ENCODE peak calls at places on chromosomes 7 and 10, in seven cellular contexts. One of them, this sample, is unnamed.
A peak's percentile ranks its signal among the peaks of the same experiment; 100 is the strongest.

GRCh38 chr7:17297243-17297642 is 1.2 kb upstream of the AHR start:
- DNase-seq in H9: no peak
- DNase-seq in GM12864: no peak
- DNase-seq in mesothelial cell of epicardium: no peak
- DNase-seq in Peyer's patch: no peak
- DNase-seq in GM20000: no peak
- DNase-seq in hepatocyte: no peak
- DNase-seq in this sample: no peak

GRCh38 chr7:30928254-30928872 is 16.7 kb downstream of the AQP1 start:
- DNase-seq in H9: no peak
- DNase-seq in GM12864: no peak
- DNase-seq in mesothelial cell of epicardium: no peak
- DNase-seq in Peyer's patch: no peak
- DNase-seq in GM20000: no peak
- DNase-seq in hepatocyte: peak; percentile 2
- DNase-seq in this sample: no peak

GRCh38 chr10:30058570-30059132 is 735 bp downstream of the JCAD start:
- DNase-seq in H9: no peak
- DNase-seq in GM12864: no peak
- DNase-seq in mesothelial cell of epicardium: no peak
- DNase-seq in Peyer's patch: no peak
- DNase-seq in GM20000: no peak
- DNase-seq in hepatocyte: peak; percentile 40
- DNase-seq in this sample: no peak

GRCh38 chr7:85286449-85286848 is 99.6 kb upstream of the SEMA3D start:
- DNase-seq in H9: no peak
- DNase-seq in GM12864: no peak
- DNase-seq in mesothelial cell of epicardium: no peak
- DNase-seq in Peyer's patch: no peak
- DNase-seq in GM20000: no peak
- DNase-seq in hepatocyte: no peak
- DNase-seq in this sample: no peak

GRCh38 chr10:110870823-110871235 is 899 bp upstream of the PDCD4 start:
- DNase-seq in H9: no peak
- DNase-seq in GM12864: no peak
- DNase-seq in mesothelial cell of epicardium: no peak
- DNase-seq in Peyer's patch: no peak
- DNase-seq in GM20000: no peak
- DNase-seq in hepatocyte: no peak
- DNase-seq in this sample: no peak

GRCh38 chr7:151518105-151518780 is 1.5 kb downstream of the RHEB start:
- DNase-seq in H9: no peak
- DNase-seq in GM12864: no peak
- DNase-seq in mesothelial cell of epicardium: no peak
- DNase-seq in Peyer's patch: peak; percentile 90
- DNase-seq in GM20000: peak; percentile 29
- DNase-seq in hepatocyte: peak; percentile 79
- DNase-seq in this sample: peak; percentile 59

GRCh38 chr10:77186936-77187335 is 450.7 kb downstream of the KCNMA1 start:
- DNase-seq in H9: no peak
- DNase-seq in GM12864: no peak
- DNase-seq in mesothelial cell of epicardium: no peak
- DNase-seq in Peyer's patch: no peak
- DNase-seq in GM20000: no peak
- DNase-seq in hepatocyte: no peak
- DNase-seq in this sample: no peak

GRCh38 chr10:30510184-30510931 is 76.4 kb downstream of the MAP3K8 start:
- DNase-seq in H9: no peak
- DNase-seq in GM12864: no peak
- DNase-seq in mesothelial cell of epicardium: no peak
- DNase-seq in Peyer's patch: no peak
- DNase-seq in GM20000: peak; percentile 61
- DNase-seq in hepatocyte: peak; percentile 33
- DNase-seq in this sample: no peak

GRCh38 chr7:123994449-123994848 is 38.4 kb downstream of the TMEM229A start:
- DNase-seq in H9: no peak
- DNase-seq in GM12864: no peak
- DNase-seq in mesothelial cell of epicardium: no peak
- DNase-seq in Peyer's patch: no peak
- DNase-seq in GM20000: no peak
- DNase-seq in hepatocyte: no peak
- DNase-seq in this sample: no peak

GRCh38 chr10:14839305-14839695 is 1.2 kb downstream of the HSPA14 start:
- DNase-seq in H9: peak; percentile 11
- DNase-seq in GM12864: no peak
- DNase-seq in mesothelial cell of epicardium: no peak
- DNase-seq in Peyer's patch: no peak
- DNase-seq in GM20000: no peak
- DNase-seq in hepatocyte: peak; percentile 29
- DNase-seq in this sample: peak; percentile 15

GRCh38 chr10:30127120-30127541 is 67.7 kb upstream of the JCAD start:
- DNase-seq in H9: no peak
- DNase-seq in GM12864: no peak
- DNase-seq in mesothelial cell of epicardium: no peak
- DNase-seq in Peyer's patch: no peak
- DNase-seq in GM20000: no peak
- DNase-seq in hepatocyte: peak; percentile 23
- DNase-seq in this sample: no peak

GRCh38 chr10:25226775-25227682 is 52.2 kb downstream of the GPR158 start:
- DNase-seq in H9: peak; percentile 43
- DNase-seq in GM12864: no peak
- DNase-seq in mesothelial cell of epicardium: no peak
- DNase-seq in Peyer's patch: no peak
- DNase-seq in GM20000: peak; percentile 11
- DNase-seq in hepatocyte: peak; percentile 59
- DNase-seq in this sample: peak; percentile 34

GRCh38 chr10:124798364-124798763 is 3.3 kb upstream of the ABRAXAS2 start:
- DNase-seq in H9: no peak
- DNase-seq in GM12864: no peak
- DNase-seq in mesothelial cell of epicardium: no peak
- DNase-seq in Peyer's patch: no peak
- DNase-seq in GM20000: no peak
- DNase-seq in hepatocyte: no peak
- DNase-seq in this sample: no peak

GRCh38 chr7:94395141-94396041 is 696 bp downstream of the COL1A2 start:
- DNase-seq in H9: peak; percentile 61
- DNase-seq in GM12864: peak; percentile 29
- DNase-seq in mesothelial cell of epicardium: no peak
- DNase-seq in Peyer's patch: peak; percentile 55
- DNase-seq in GM20000: peak; percentile 80
- DNase-seq in hepatocyte: peak; percentile 85
- DNase-seq in this sample: peak; percentile 64

GRCh38 chr10:89980166-89980565 is 278.8 kb downstream of the KIF20B start:
- DNase-seq in H9: no peak
- DNase-seq in GM12864: no peak
- DNase-seq in mesothelial cell of epicardium: no peak
- DNase-seq in Peyer's patch: no peak
- DNase-seq in GM20000: no peak
- DNase-seq in hepatocyte: no peak
- DNase-seq in this sample: no peak

GRCh38 chr7:131896189-131896855 is 339.9 kb upstream of the PODXL start:
- DNase-seq in H9: peak; percentile 65
- DNase-seq in GM12864: no peak
- DNase-seq in mesothelial cell of epicardium: no peak
- DNase-seq in Peyer's patch: no peak
- DNase-seq in GM20000: no peak
- DNase-seq in hepatocyte: no peak
- DNase-seq in this sample: no peak

GRCh38 chr10:102612964-102613275 is 31.4 kb upstream of the TRIM8 start:
- DNase-seq in H9: no peak
- DNase-seq in GM12864: no peak
- DNase-seq in mesothelial cell of epicardium: no peak
- DNase-seq in Peyer's patch: no peak
- DNase-seq in GM20000: no peak
- DNase-seq in hepatocyte: no peak
- DNase-seq in this sample: no peak

GRCh38 chr7:102152672-102153585 is 133.7 kb upstream of the SH2B2 start:
- DNase-seq in H9: peak; percentile 91
- DNase-seq in GM12864: no peak
- DNase-seq in mesothelial cell of epicardium: no peak
- DNase-seq in Peyer's patch: no peak
- DNase-seq in GM20000: no peak
- DNase-seq in hepatocyte: peak; percentile 83
- DNase-seq in this sample: no peak

GRCh38 chr7:52017802-52018679 is 701.4 kb upstream of the COBL start:
- DNase-seq in H9: peak; percentile 82
- DNase-seq in GM12864: no peak
- DNase-seq in mesothelial cell of epicardium: no peak
- DNase-seq in Peyer's patch: peak; percentile 51
- DNase-seq in GM20000: peak; percentile 5
- DNase-seq in hepatocyte: peak; percentile 50
- DNase-seq in this sample: peak; percentile 29

GRCh38 chr10:119341236-119342016 is 134.1 kb downstream of the GRK5 start:
- DNase-seq in H9: no peak
- DNase-seq in GM12864: no peak
- DNase-seq in mesothelial cell of epicardium: no peak
- DNase-seq in Peyer's patch: no peak
- DNase-seq in GM20000: peak; percentile 29
- DNase-seq in hepatocyte: peak; percentile 77
- DNase-seq in this sample: no peak

GRCh38 chr7:3092468-3092867 is 48.8 kb upstream of the CARD11 start:
- DNase-seq in H9: no peak
- DNase-seq in GM12864: peak; percentile 67
- DNase-seq in mesothelial cell of epicardium: no peak
- DNase-seq in Peyer's patch: peak; percentile 84
- DNase-seq in GM20000: peak; percentile 66
- DNase-seq in hepatocyte: no peak
- DNase-seq in this sample: peak; percentile 72

GRCh38 chr10:82813856-82814255 is 938.9 kb downstream of the NRG3 start:
- DNase-seq in H9: no peak
- DNase-seq in GM12864: no peak
- DNase-seq in mesothelial cell of epicardium: no peak
- DNase-seq in Peyer's patch: no peak
- DNase-seq in GM20000: no peak
- DNase-seq in hepatocyte: peak; percentile 38
- DNase-seq in this sample: no peak

GRCh38 chr10:30092151-30092790 is 32.9 kb upstream of the JCAD start:
- DNase-seq in H9: no peak
- DNase-seq in GM12864: no peak
- DNase-seq in mesothelial cell of epicardium: no peak
- DNase-seq in Peyer's patch: no peak
- DNase-seq in GM20000: no peak
- DNase-seq in hepatocyte: no peak
- DNase-seq in this sample: no peak

GRCh38 chr7:103880201-103880600 is 109.3 kb downstream of the RELN start:
- DNase-seq in H9: no peak
- DNase-seq in GM12864: no peak
- DNase-seq in mesothelial cell of epicardium: no peak
- DNase-seq in Peyer's patch: no peak
- DNase-seq in GM20000: no peak
- DNase-seq in hepatocyte: no peak
- DNase-seq in this sample: no peak

GRCh38 chr7:28847681-28848080 is 110.4 kb downstream of the TRIL start:
- DNase-seq in H9: no peak
- DNase-seq in GM12864: no peak
- DNase-seq in mesothelial cell of epicardium: no peak
- DNase-seq in Peyer's patch: peak; percentile 47
- DNase-seq in GM20000: no peak
- DNase-seq in hepatocyte: no peak
- DNase-seq in this sample: no peak

DNA sequence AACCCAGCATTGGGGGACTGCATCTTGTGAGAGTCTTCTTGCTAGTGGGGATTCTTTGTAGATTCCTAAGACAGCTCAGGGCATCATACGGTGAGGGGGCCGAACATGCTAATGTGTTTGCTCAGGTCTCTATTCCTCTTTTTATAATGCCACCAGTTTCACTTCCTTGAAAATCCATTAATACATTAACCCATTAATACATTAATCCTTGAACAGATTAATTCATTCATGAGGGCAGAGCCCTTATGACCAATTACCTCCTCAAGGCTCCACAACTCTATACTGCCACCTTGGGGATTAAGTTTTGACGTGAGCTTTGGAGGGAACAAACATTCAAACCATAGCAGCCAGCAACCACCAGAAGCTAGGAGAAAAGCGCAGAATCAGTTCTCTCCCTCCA is 67.2 kb upstream of the POT1 start:
- DNase-seq in H9: peak; percentile 36
- DNase-seq in GM12864: no peak
- DNase-seq in mesothelial cell of epicardium: no peak
- DNase-seq in Peyer's patch: no peak
- DNase-seq in GM20000: peak; percentile 11
- DNase-seq in hepatocyte: no peak
- DNase-seq in this sample: peak; percentile 1
- TF ChIP-seq CTCF in H9: peak; percentile 57
- TF ChIP-seq CTCF in GM12864: peak; percentile 26
- TF ChIP-seq CTCF in mesothelial cell of epicardium: no peak
- TF ChIP-seq CTCF in Peyer's patch: no peak
- TF ChIP-seq CTCF in GM20000: peak; percentile 14
- TF ChIP-seq CTCF in hepatocyte: no peak
- TF ChIP-seq CTCF in this sample: peak; percentile 56

DNA sequence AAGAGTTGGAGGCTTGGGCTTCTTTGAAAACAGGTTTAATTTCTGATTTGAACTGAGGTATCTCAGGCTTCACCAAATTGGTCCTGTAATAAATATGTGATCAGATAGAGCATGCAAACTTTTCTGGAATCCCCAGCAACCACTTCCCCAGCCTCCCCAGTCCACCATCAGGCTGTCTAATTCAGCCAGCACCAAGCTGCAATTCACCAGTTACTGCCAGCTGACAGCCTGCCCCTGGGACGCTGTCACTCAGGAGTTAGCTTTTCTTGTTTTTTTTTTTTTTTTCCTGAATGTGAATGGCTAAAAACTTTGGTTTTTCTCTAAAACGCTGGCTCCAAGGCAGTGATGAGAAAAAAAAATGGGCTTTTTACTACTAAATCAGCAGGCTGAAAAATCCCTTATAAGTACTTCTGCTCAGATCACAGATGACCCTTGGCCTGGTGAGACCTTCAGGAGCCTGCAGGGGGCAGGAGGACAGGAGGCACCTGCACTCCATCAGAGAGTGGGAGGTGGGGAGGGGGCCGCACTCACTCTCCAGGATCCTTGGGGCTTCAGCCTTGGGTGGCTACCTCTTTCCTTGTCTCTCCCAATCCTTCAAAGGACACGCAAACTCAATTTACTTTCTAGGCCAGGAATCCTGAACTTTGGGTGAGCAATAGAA is 349.4 kb downstream of the GATA3 start:
- DNase-seq in H9: peak; percentile 72
- DNase-seq in GM12864: no peak
- DNase-seq in mesothelial cell of epicardium: no peak
- DNase-seq in Peyer's patch: no peak
- DNase-seq in GM20000: no peak
- DNase-seq in hepatocyte: no peak
- DNase-seq in this sample: no peak
- TF ChIP-seq CTCF in H9: peak; percentile 72
- TF ChIP-seq CTCF in GM12864: peak; percentile 11
- TF ChIP-seq CTCF in mesothelial cell of epicardium: no peak
- TF ChIP-seq CTCF in Peyer's patch: no peak
- TF ChIP-seq CTCF in GM20000: no peak
- TF ChIP-seq CTCF in hepatocyte: no peak
- TF ChIP-seq CTCF in this sample: peak; percentile 40

GRCh38 chr10:6838118-6838517 is 258.0 kb upstream of the PRKCQ start:
- DNase-seq in H9: no peak
- DNase-seq in GM12864: no peak
- DNase-seq in mesothelial cell of epicardium: no peak
- DNase-seq in Peyer's patch: no peak
- DNase-seq in GM20000: no peak
- DNase-seq in hepatocyte: no peak
- DNase-seq in this sample: peak; percentile 10
- TF ChIP-seq CTCF in H9: peak; percentile 55
- TF ChIP-seq CTCF in GM12864: peak; percentile 30
- TF ChIP-seq CTCF in mesothelial cell of epicardium: no peak
- TF ChIP-seq CTCF in Peyer's patch: no peak
- TF ChIP-seq CTCF in GM20000: no peak
- TF ChIP-seq CTCF in hepatocyte: peak; percentile 20
- TF ChIP-seq CTCF in this sample: peak; percentile 67

GRCh38 chr7:99499713-99500636 is at the start of gene ZNF394:
- DNase-seq in H9: peak; percentile 94
- DNase-seq in GM12864: peak; percentile 84
- DNase-seq in mesothelial cell of epicardium: peak; percentile 71
- DNase-seq in Peyer's patch: peak; percentile 97
- DNase-seq in GM20000: peak; percentile 83
- DNase-seq in hepatocyte: peak; percentile 95
- DNase-seq in this sample: peak; percentile 93
- TF ChIP-seq CTCF in H9: no peak
- TF ChIP-seq CTCF in GM12864: no peak
- TF ChIP-seq CTCF in mesothelial cell of epicardium: no peak
- TF ChIP-seq CTCF in Peyer's patch: no peak
- TF ChIP-seq CTCF in GM20000: no peak
- TF ChIP-seq CTCF in hepatocyte: no peak
- TF ChIP-seq CTCF in this sample: no peak

This sample was measured in OCI-LY7.